ENCODE peak calls at places on chromosome 11, in seven cellular contexts. B is stimulated activated CD4-positive, alpha-beta T cell treated with anti-CD3 and anti-CD28 coated beads, Interleukin-2, amount 100 ng/mL, for 48 hours; H is HTR-8/SVneo; V is neuronal stem cell; E is RCC 7860; G is fibroblast of villous mesenchyme; R is substantia nigra. I is an unnamed sample.

GRCh38 chr11:126452718-126453117 is 97.2 kb downstream of the ST3GAL4 start:
- DNase-seq in R (no peak), E (no peak), B (no peak), V (no peak), H (no peak), G (no peak), I (no peak)

GRCh38 chr11:86390499-86390898 is 15.8 kb downstream of the CCDC81 start:
- DNase-seq in B (no peak), V (no peak), E (no peak), R (no peak), H (no peak), G (no peak), I (no peak)

GRCh38 chr11:68598816-68599653 is 85.3 kb upstream of the GAL start:
- DNase-seq in H (no peak), E (no peak), V (no peak), R (no peak), G (peak; percentile 33), B (no peak), I (no peak)

GRCh38 chr11:74683279-74683871 is 47.9 kb downstream of the CHRDL2 start:
- DNase-seq in G (peak; percentile 21), R (peak; percentile 80), V (peak; percentile 26), H (no peak), E (no peak), B (no peak), I (peak; percentile 69)

GRCh38 chr11:121890377-121890776 is 225.6 kb downstream of the BLID start:
- DNase-seq in H (no peak), G (peak; percentile 69), E (no peak), V (no peak), B (no peak), R (no peak), I (no peak)

GRCh38 chr11:10246991-10247390 is 47.0 kb downstream of the SBF2 start:
- DNase-seq in G (no peak), E (no peak), H (no peak), V (no peak), B (no peak), R (no peak), I (no peak)

GRCh38 chr11:46345881-46346484 is 1.3 kb upstream of the DGKZ start:
- DNase-seq in H (no peak), G (no peak), E (no peak), R (no peak), B (no peak), V (no peak), I (peak; percentile 86)

GRCh38 chr11:117929568-117930207 is 486 bp upstream of the TMPRSS13 start:
- DNase-seq in G (no peak), B (no peak), V (no peak), E (no peak), R (no peak), H (no peak), I (peak; percentile 34)

GRCh38 chr11:110148775-110149744 is 55.9 kb downstream of the ZC3H12C start:
- DNase-seq in R (no peak), G (peak; percentile 90), H (peak; percentile 45), V (no peak), B (no peak), E (peak; percentile 93), I (no peak)

I was measured in spleen.